ENCODE peak calls at places on chromosomes 4 and X, in nine cellular contexts. One of them, this sample, is unnamed.
A peak's percentile ranks its signal among the peaks of the same experiment; 100 is the strongest.

GRCh38 chr4:139943277-139943676 is 210.7 kb downstream of the MAML3 start:
- DNase-seq in activated B cell treated with CpG ODN at 0.5 μM for 24 hours: no peak
- DNase-seq in omental fat pad: no peak
- DNase-seq in dorsolateral prefrontal cortex: no peak
- DNase-seq in WTC11: no peak
- DNase-seq in HepG2: no peak
- DNase-seq in HFFc6: no peak
- DNase-seq in fibroblast of the aortic adventitia: peak; percentile 28
- DNase-seq in AG09309: no peak
- DNase-seq in this sample: no peak

GRCh38 chrX:106619797-106620196 is 8.0 kb downstream of the RADX start:
- DNase-seq in fibroblast of the aortic adventitia: peak; percentile 43
- DNase-seq in omental fat pad: no peak
- DNase-seq in activated B cell treated with CpG ODN at 0.5 μM for 24 hours: no peak
- DNase-seq in HepG2: no peak
- DNase-seq in WTC11: no peak
- DNase-seq in AG09309: no peak
- DNase-seq in HFFc6: no peak
- DNase-seq in dorsolateral prefrontal cortex: no peak
- DNase-seq in this sample: no peak

GRCh38 chr4:7417639-7418038 is 17.1 kb downstream of the PSAPL1 start:
- DNase-seq in omental fat pad: no peak
- DNase-seq in dorsolateral prefrontal cortex: peak; percentile 19
- DNase-seq in activated B cell treated with CpG ODN at 0.5 μM for 24 hours: no peak
- DNase-seq in fibroblast of the aortic adventitia: no peak
- DNase-seq in HFFc6: no peak
- DNase-seq in AG09309: no peak
- DNase-seq in WTC11: no peak
- DNase-seq in HepG2: no peak
- DNase-seq in this sample: no peak

GRCh38 chrX:148784859-148785655 is 284.6 kb downstream of the AFF2 start:
- DNase-seq in fibroblast of the aortic adventitia: no peak
- DNase-seq in HepG2: no peak
- DNase-seq in HFFc6: no peak
- DNase-seq in omental fat pad: no peak
- DNase-seq in AG09309: no peak
- DNase-seq in activated B cell treated with CpG ODN at 0.5 μM for 24 hours: no peak
- DNase-seq in dorsolateral prefrontal cortex: no peak
- DNase-seq in WTC11: peak; percentile 11
- DNase-seq in this sample: no peak

GRCh38 chr4:98610926-98611325 is 47.5 kb downstream of the TSPAN5 start:
- DNase-seq in HepG2: no peak
- DNase-seq in dorsolateral prefrontal cortex: no peak
- DNase-seq in activated B cell treated with CpG ODN at 0.5 μM for 24 hours: no peak
- DNase-seq in AG09309: no peak
- DNase-seq in HFFc6: no peak
- DNase-seq in omental fat pad: no peak
- DNase-seq in WTC11: no peak
- DNase-seq in fibroblast of the aortic adventitia: no peak
- DNase-seq in this sample: no peak

GRCh38 chr4:130257271-130257670 is 1161.3 kb downstream of the C4orf33 start:
- DNase-seq in AG09309: no peak
- DNase-seq in fibroblast of the aortic adventitia: peak; percentile 50
- DNase-seq in activated B cell treated with CpG ODN at 0.5 μM for 24 hours: no peak
- DNase-seq in WTC11: no peak
- DNase-seq in dorsolateral prefrontal cortex: no peak
- DNase-seq in HepG2: no peak
- DNase-seq in omental fat pad: no peak
- DNase-seq in HFFc6: peak; percentile 92
- DNase-seq in this sample: no peak

GRCh38 chr4:80196259-80197131 is 808 bp upstream of the PRDM8 start:
- DNase-seq in fibroblast of the aortic adventitia: no peak
- DNase-seq in HFFc6: no peak
- DNase-seq in HepG2: no peak
- DNase-seq in dorsolateral prefrontal cortex: no peak
- DNase-seq in omental fat pad: no peak
- DNase-seq in AG09309: no peak
- DNase-seq in activated B cell treated with CpG ODN at 0.5 μM for 24 hours: no peak
- DNase-seq in WTC11: peak; percentile 59
- DNase-seq in this sample: no peak

GRCh38 chr4:75653845-75654503 is 19.2 kb downstream of the G3BP2 start:
- DNase-seq in HepG2: peak; percentile 51
- DNase-seq in AG09309: no peak
- DNase-seq in fibroblast of the aortic adventitia: peak; percentile 50
- DNase-seq in activated B cell treated with CpG ODN at 0.5 μM for 24 hours: no peak
- DNase-seq in dorsolateral prefrontal cortex: no peak
- DNase-seq in omental fat pad: no peak
- DNase-seq in WTC11: no peak
- DNase-seq in HFFc6: peak; percentile 48
- DNase-seq in this sample: no peak

GRCh38 chr4:152605641-152606304 is 69.9 kb upstream of the FBXW7 start:
- DNase-seq in HFFc6: peak; percentile 82
- DNase-seq in AG09309: no peak
- DNase-seq in dorsolateral prefrontal cortex: no peak
- DNase-seq in WTC11: no peak
- DNase-seq in omental fat pad: no peak
- DNase-seq in HepG2: no peak
- DNase-seq in fibroblast of the aortic adventitia: peak; percentile 37
- DNase-seq in activated B cell treated with CpG ODN at 0.5 μM for 24 hours: no peak
- DNase-seq in this sample: no peak

GRCh38 chrX:44733931-44734330 is 109.9 kb upstream of the DUSP21 start:
- DNase-seq in fibroblast of the aortic adventitia: no peak
- DNase-seq in omental fat pad: no peak
- DNase-seq in HepG2: no peak
- DNase-seq in activated B cell treated with CpG ODN at 0.5 μM for 24 hours: no peak
- DNase-seq in WTC11: no peak
- DNase-seq in dorsolateral prefrontal cortex: no peak
- DNase-seq in HFFc6: no peak
- DNase-seq in AG09309: no peak
- DNase-seq in this sample: no peak

GRCh38 chrX:1535241-1536041 is 1.5 kb downstream of the P2RY8 start:
- DNase-seq in activated B cell treated with CpG ODN at 0.5 μM for 24 hours: peak; percentile 51
- DNase-seq in AG09309: no peak
- DNase-seq in dorsolateral prefrontal cortex: no peak
- DNase-seq in omental fat pad: no peak
- DNase-seq in fibroblast of the aortic adventitia: no peak
- DNase-seq in WTC11: no peak
- DNase-seq in HFFc6: no peak
- DNase-seq in HepG2: no peak
- DNase-seq in this sample: no peak

GRCh38 chrX:43224496-43224895 is 431.6 kb upstream of the MAOA start:
- DNase-seq in HFFc6: no peak
- DNase-seq in omental fat pad: no peak
- DNase-seq in HepG2: no peak
- DNase-seq in activated B cell treated with CpG ODN at 0.5 μM for 24 hours: no peak
- DNase-seq in fibroblast of the aortic adventitia: no peak
- DNase-seq in WTC11: no peak
- DNase-seq in dorsolateral prefrontal cortex: no peak
- DNase-seq in AG09309: no peak
- DNase-seq in this sample: no peak

GRCh38 chr4:12852338-12853307 is 631.5 kb downstream of the RAB28 start:
- DNase-seq in HFFc6: peak; percentile 29
- DNase-seq in activated B cell treated with CpG ODN at 0.5 μM for 24 hours: no peak
- DNase-seq in fibroblast of the aortic adventitia: peak; percentile 78
- DNase-seq in dorsolateral prefrontal cortex: no peak
- DNase-seq in HepG2: peak; percentile 76
- DNase-seq in AG09309: peak; percentile 28
- DNase-seq in omental fat pad: no peak
- DNase-seq in WTC11: no peak
- DNase-seq in this sample: no peak

GRCh38 chr4:41359069-41359769 is 102.5 kb downstream of the UCHL1 start:
- DNase-seq in fibroblast of the aortic adventitia: no peak
- DNase-seq in dorsolateral prefrontal cortex: no peak
- DNase-seq in AG09309: no peak
- DNase-seq in HepG2: no peak
- DNase-seq in WTC11: peak; percentile 60
- DNase-seq in omental fat pad: no peak
- DNase-seq in activated B cell treated with CpG ODN at 0.5 μM for 24 hours: no peak
- DNase-seq in HFFc6: no peak
- DNase-seq in this sample: no peak

GRCh38 chr4:51836531-51836930 is 6.4 kb upstream of the DCUN1D4 start:
- DNase-seq in AG09309: no peak
- DNase-seq in fibroblast of the aortic adventitia: no peak
- DNase-seq in dorsolateral prefrontal cortex: no peak
- DNase-seq in activated B cell treated with CpG ODN at 0.5 μM for 24 hours: no peak
- DNase-seq in HepG2: no peak
- DNase-seq in omental fat pad: no peak
- DNase-seq in HFFc6: no peak
- DNase-seq in WTC11: no peak
- DNase-seq in this sample: no peak

GRCh38 chr4:80307774-80308465 is 27.6 kb upstream of the CFAP299 start:
- DNase-seq in dorsolateral prefrontal cortex: no peak
- DNase-seq in activated B cell treated with CpG ODN at 0.5 μM for 24 hours: no peak
- DNase-seq in WTC11: no peak
- DNase-seq in HFFc6: peak; percentile 63
- DNase-seq in AG09309: peak; percentile 28
- DNase-seq in HepG2: no peak
- DNase-seq in fibroblast of the aortic adventitia: peak; percentile 69
- DNase-seq in omental fat pad: no peak
- DNase-seq in this sample: no peak

GRCh38 chrX:132508834-132509233 is 20.0 kb upstream of the MBNL3 start:
- DNase-seq in activated B cell treated with CpG ODN at 0.5 μM for 24 hours: no peak
- DNase-seq in HepG2: no peak
- DNase-seq in fibroblast of the aortic adventitia: no peak
- DNase-seq in dorsolateral prefrontal cortex: no peak
- DNase-seq in AG09309: no peak
- DNase-seq in HFFc6: no peak
- DNase-seq in omental fat pad: no peak
- DNase-seq in WTC11: no peak
- DNase-seq in this sample: no peak

GRCh38 chrX:132505116-132505515 is 16.3 kb upstream of the MBNL3 start:
- DNase-seq in WTC11: no peak
- DNase-seq in activated B cell treated with CpG ODN at 0.5 μM for 24 hours: no peak
- DNase-seq in dorsolateral prefrontal cortex: no peak
- DNase-seq in fibroblast of the aortic adventitia: peak; percentile 44
- DNase-seq in AG09309: peak; percentile 18
- DNase-seq in HepG2: peak; percentile 59
- DNase-seq in HFFc6: no peak
- DNase-seq in omental fat pad: no peak
- DNase-seq in this sample: no peak

GRCh38 chrX:132501606-132502005 is 12.8 kb upstream of the MBNL3 start:
- DNase-seq in dorsolateral prefrontal cortex: no peak
- DNase-seq in AG09309: no peak
- DNase-seq in WTC11: no peak
- DNase-seq in HFFc6: no peak
- DNase-seq in fibroblast of the aortic adventitia: no peak
- DNase-seq in HepG2: no peak
- DNase-seq in omental fat pad: no peak
- DNase-seq in activated B cell treated with CpG ODN at 0.5 μM for 24 hours: no peak
- DNase-seq in this sample: no peak

DNA sequence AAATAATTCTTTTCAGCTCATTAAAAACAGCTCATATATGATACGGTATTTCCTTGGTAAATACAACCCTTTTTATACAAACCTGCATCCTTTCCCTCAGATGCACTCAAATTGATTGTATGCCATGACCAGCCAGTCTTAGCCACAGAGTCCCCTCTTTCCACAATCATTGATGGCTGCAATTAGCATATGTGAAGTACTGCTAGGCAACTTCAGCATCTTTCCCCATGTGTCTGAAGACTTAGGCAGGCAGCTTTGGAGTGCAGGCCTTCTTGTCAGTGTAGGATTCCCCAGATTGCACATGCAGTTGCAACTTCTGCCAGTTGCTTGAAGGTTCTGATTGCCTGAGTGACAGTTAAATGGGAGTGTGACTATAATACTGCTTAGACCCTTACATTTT is 15.6 kb upstream of the MBNL3 start:
- DNase-seq in omental fat pad: no peak
- DNase-seq in activated B cell treated with CpG ODN at 0.5 μM for 24 hours: no peak
- DNase-seq in HFFc6: no peak
- DNase-seq in dorsolateral prefrontal cortex: no peak
- DNase-seq in fibroblast of the aortic adventitia: no peak
- DNase-seq in HepG2: no peak
- DNase-seq in AG09309: no peak
- DNase-seq in WTC11: no peak
- DNase-seq in this sample: no peak
- TF ChIP-seq CTCF in omental fat pad: no peak
- TF ChIP-seq CTCF in activated B cell treated with CpG ODN at 0.5 μM for 24 hours: no peak
- TF ChIP-seq CTCF in HFFc6: no peak
- TF ChIP-seq CTCF in dorsolateral prefrontal cortex: no peak
- TF ChIP-seq CTCF in fibroblast of the aortic adventitia: no peak
- TF ChIP-seq CTCF in HepG2: no peak
- TF ChIP-seq CTCF in AG09309: no peak
- TF ChIP-seq CTCF in WTC11: no peak
- TF ChIP-seq CTCF in this sample: no peak

GRCh38 chrX:51395807-51396728 is 63.4 kb downstream of the NUDT10 start:
- DNase-seq in HepG2: no peak
- DNase-seq in AG09309: no peak
- DNase-seq in WTC11: peak; percentile 40
- DNase-seq in activated B cell treated with CpG ODN at 0.5 μM for 24 hours: peak; percentile 32
- DNase-seq in HFFc6: no peak
- DNase-seq in fibroblast of the aortic adventitia: no peak
- DNase-seq in dorsolateral prefrontal cortex: no peak
- DNase-seq in omental fat pad: no peak
- DNase-seq in this sample: no peak
- TF ChIP-seq CTCF in HepG2: no peak
- TF ChIP-seq CTCF in AG09309: no peak
- TF ChIP-seq CTCF in WTC11: peak; percentile 36
- TF ChIP-seq CTCF in activated B cell treated with CpG ODN at 0.5 μM for 24 hours: no peak
- TF ChIP-seq CTCF in HFFc6: no peak
- TF ChIP-seq CTCF in fibroblast of the aortic adventitia: no peak
- TF ChIP-seq CTCF in dorsolateral prefrontal cortex: no peak
- TF ChIP-seq CTCF in omental fat pad: no peak
- TF ChIP-seq CTCF in this sample: peak; percentile 6

GRCh38 chrX:20432746-20433374 is 166.2 kb upstream of the RPS6KA3 start:
- DNase-seq in WTC11: no peak
- DNase-seq in activated B cell treated with CpG ODN at 0.5 μM for 24 hours: no peak
- DNase-seq in AG09309: no peak
- DNase-seq in HepG2: peak; percentile 10
- DNase-seq in HFFc6: no peak
- DNase-seq in dorsolateral prefrontal cortex: no peak
- DNase-seq in fibroblast of the aortic adventitia: no peak
- DNase-seq in omental fat pad: no peak
- DNase-seq in this sample: no peak
- TF ChIP-seq CTCF in WTC11: no peak
- TF ChIP-seq CTCF in activated B cell treated with CpG ODN at 0.5 μM for 24 hours: no peak
- TF ChIP-seq CTCF in AG09309: no peak
- TF ChIP-seq CTCF in HepG2: no peak
- TF ChIP-seq CTCF in HFFc6: no peak
- TF ChIP-seq CTCF in dorsolateral prefrontal cortex: no peak
- TF ChIP-seq CTCF in fibroblast of the aortic adventitia: no peak
- TF ChIP-seq CTCF in omental fat pad: no peak
- TF ChIP-seq CTCF in this sample: no peak

DNA sequence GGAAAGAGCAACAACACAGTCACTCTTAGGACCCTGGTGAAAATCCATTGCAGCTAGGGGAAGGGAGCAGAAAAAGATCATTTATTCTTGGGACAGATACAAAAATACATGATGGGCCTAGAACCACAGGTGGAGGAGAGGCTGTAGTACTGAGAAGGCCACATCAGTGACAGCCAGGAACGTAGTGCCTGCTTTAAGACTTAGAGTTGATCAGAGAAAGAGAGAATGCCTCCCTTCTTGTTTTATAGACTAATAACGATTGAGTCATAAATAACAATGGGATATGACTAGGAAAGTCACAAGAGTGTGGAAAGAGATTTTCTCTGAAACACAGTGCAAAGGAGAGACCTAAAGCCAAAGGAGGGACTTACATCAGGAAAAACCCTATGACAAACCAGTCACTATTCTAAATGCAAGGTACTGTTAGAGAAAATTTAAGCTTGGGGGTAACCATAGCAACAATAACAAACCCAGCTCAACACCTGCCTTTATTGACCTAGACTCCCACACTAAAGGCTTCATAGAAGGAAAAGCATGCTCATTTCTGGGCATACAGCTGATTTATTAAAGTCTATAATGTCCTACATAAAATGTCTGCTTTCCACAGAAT is 1015.0 kb upstream of the GRID2 start:
- DNase-seq in activated B cell treated with CpG ODN at 0.5 μM for 24 hours: no peak
- DNase-seq in AG09309: no peak
- DNase-seq in HFFc6: no peak
- DNase-seq in dorsolateral prefrontal cortex: no peak
- DNase-seq in HepG2: no peak
- DNase-seq in WTC11: no peak
- DNase-seq in fibroblast of the aortic adventitia: no peak
- DNase-seq in omental fat pad: no peak
- DNase-seq in this sample: no peak
- TF ChIP-seq CTCF in activated B cell treated with CpG ODN at 0.5 μM for 24 hours: no peak
- TF ChIP-seq CTCF in AG09309: no peak
- TF ChIP-seq CTCF in HFFc6: no peak
- TF ChIP-seq CTCF in dorsolateral prefrontal cortex: no peak
- TF ChIP-seq CTCF in HepG2: no peak
- TF ChIP-seq CTCF in WTC11: no peak
- TF ChIP-seq CTCF in fibroblast of the aortic adventitia: no peak
- TF ChIP-seq CTCF in omental fat pad: no peak
- TF ChIP-seq CTCF in this sample: no peak

This sample was measured in progenitor cell of endocrine pancreas.